ENCODE peak calls at places on chromosome 22, in ten cellular contexts. Q is IMR-90, S is cardiac fibroblast, H is thoracic aorta, G is fibroblast of pulmonary artery, R is psoas muscle, J is RWPE1, C is cardiac muscle cell, N is bronchial epithelial cell, L is nephron progenitor cell. W is an unnamed sample.

GRCh38 chr22:24134090-24134846 is 47.0 kb upstream of the SUSD2 start:
- DNase-seq in Q (no peak), S (no peak), H (no peak), G (no peak), R (no peak), J (no peak), C (peak; percentile 34), N (no peak), L (peak; percentile 68), W (no peak)

GRCh38 chr22:20571531-20572007 is 64.2 kb downstream of the MED15 start:
- DNase-seq in Q (no peak), S (peak; percentile 49), H (no peak), G (peak; percentile 51), R (peak; percentile 64), J (no peak), C (peak; percentile 62), N (no peak), L (peak; percentile 64), W (no peak)

GRCh38 chr22:19571995-19572394 is 47.8 kb upstream of the CLDN5 start:
- DNase-seq in Q (no peak), S (no peak), H (no peak), G (peak; percentile 14), R (no peak), J (peak; percentile 45), C (no peak), N (peak; percentile 77), L (no peak), W (no peak)

GRCh38 chr22:22887621-22888503 is at the start of gene IGLL5:
- DNase-seq in Q (no peak), S (no peak), H (no peak), G (no peak), R (no peak), J (no peak), C (no peak), N (no peak), L (no peak), W (no peak)

GRCh38 chr22:50157976-50158375 is 12.6 kb upstream of the PANX2 start:
- DNase-seq in Q (no peak), S (no peak), H (no peak), G (no peak), R (no peak), J (peak; percentile 40), C (no peak), N (peak; percentile 71), L (no peak), W (no peak)

GRCh38 chr22:24989541-24989951 is 37.0 kb downstream of the KIAA1671 start:
- DNase-seq in Q (no peak), S (peak; percentile 78), H (no peak), G (peak; percentile 71), R (no peak), J (no peak), C (no peak), N (no peak), L (no peak), W (no peak)

GRCh38 chr22:21876486-21877176 is 9.2 kb upstream of the MAPK1 start:
- DNase-seq in Q (peak; percentile 68), S (peak; percentile 73), H (no peak), G (peak; percentile 75), R (no peak), J (no peak), C (no peak), N (no peak), L (no peak), W (no peak)

GRCh38 chr22:42877597-42878340 is 20.7 kb upstream of the ARFGAP3 start:
- DNase-seq in Q (no peak), S (no peak), H (no peak), G (no peak), R (no peak), J (no peak), C (peak; percentile 51), N (no peak), L (no peak), W (no peak)

GRCh38 chr22:24540470-24540869 is 14.5 kb downstream of the GUCD1 start:
- DNase-seq in Q (no peak), S (no peak), H (no peak), G (no peak), R (peak; percentile 44), J (no peak), C (no peak), N (no peak), L (no peak), W (no peak)

GRCh38 chr22:27718186-27719032 is 83.1 kb downstream of the MN1 start:
- DNase-seq in Q (peak; percentile 98), S (peak; percentile 96), H (peak; percentile 31), G (peak; percentile 97), R (peak; percentile 84), J (peak; percentile 95), C (peak; percentile 28), N (peak; percentile 96), L (peak; percentile 17), W (peak; percentile 46)

GRCh38 chr22:47195676-47196492 is 433.4 kb downstream of the TBC1D22A start:
- DNase-seq in Q (no peak), S (no peak), H (no peak), G (peak; percentile 17), R (no peak), J (no peak), C (no peak), N (no peak), L (no peak), W (peak; percentile 33)

DNA sequence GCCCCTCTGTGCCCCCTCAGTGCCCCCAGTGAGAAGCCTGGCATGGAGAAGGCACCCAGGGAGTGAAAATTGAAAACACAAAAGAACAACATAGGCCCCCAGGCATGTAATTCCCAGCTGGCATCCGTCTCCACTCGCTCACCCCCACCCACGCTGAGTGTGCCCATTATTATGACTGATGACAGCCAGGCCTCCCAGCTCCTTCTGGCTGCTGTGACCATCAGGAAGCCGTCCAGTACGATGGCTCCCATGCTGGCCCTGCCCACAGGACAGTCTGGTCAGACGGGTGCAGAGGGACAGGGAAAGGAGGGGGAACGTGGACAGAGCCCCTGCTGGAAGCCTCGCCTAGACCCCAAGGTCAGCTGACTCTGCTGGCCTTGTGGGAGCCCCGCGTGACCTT is 30.0 kb downstream of the ELFN2 start:
- DNase-seq in Q (no peak), S (no peak), H (no peak), G (no peak), R (no peak), J (no peak), C (no peak), N (no peak), L (no peak), W (no peak)
- TF ChIP-seq CTCF in Q (no peak), S (no peak), H (no peak), G (no peak), R (no peak), J (no peak), C (no peak), N (no peak), L (no peak), W (no peak)

DNA sequence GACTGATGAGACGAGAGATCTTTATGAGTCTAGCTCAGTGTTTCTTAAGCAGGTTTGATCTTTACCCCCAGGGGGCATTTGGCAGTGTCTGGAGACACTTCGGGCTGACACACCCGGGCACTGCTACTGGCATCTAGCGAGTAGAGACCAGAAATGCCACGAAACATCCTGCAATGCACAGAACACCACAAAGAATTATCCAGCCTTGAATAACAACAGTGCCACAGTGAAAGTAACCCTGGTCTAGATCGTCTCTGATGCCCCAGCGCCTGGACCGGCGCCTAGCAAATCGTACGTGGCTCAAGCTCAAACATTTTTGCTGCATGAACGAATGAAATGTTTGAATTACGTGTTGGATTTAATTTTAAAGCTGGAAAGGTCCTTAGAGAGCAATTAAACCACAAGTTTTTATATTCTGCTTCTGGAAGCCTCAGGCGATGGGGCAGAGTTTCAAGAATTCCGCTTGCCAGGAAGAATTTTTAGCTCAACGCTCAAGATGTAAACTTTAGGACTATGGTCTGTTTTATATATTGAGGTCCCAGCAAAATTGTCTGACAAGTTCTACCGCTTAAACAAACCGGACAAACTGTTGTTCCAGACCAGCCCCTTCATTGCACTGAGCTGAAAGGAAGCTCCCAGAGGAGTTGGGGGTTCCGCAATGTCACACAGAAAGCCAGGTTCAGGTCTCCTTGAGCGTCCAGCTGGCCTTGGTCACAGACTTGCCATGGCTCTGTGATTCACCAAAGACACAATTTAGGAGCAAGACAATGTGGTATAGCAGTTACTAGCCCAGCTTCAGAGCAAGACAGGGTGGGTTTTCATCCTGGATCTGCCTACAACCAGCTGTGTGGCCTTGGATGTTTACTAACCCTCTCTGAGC is 44.2 kb upstream of the SMTN start:
- DNase-seq in Q (peak; percentile 53), S (peak; percentile 49), H (no peak), G (no peak), R (peak; percentile 30), J (peak; percentile 40), C (no peak), N (peak; percentile 61), L (no peak), W (no peak)
- TF ChIP-seq CTCF in Q (peak; percentile 24), S (peak; percentile 18), H (no peak), G (no peak), R (no peak), J (no peak), C (peak; percentile 12), N (peak; percentile 21), L (no peak), W (no peak)

DNA sequence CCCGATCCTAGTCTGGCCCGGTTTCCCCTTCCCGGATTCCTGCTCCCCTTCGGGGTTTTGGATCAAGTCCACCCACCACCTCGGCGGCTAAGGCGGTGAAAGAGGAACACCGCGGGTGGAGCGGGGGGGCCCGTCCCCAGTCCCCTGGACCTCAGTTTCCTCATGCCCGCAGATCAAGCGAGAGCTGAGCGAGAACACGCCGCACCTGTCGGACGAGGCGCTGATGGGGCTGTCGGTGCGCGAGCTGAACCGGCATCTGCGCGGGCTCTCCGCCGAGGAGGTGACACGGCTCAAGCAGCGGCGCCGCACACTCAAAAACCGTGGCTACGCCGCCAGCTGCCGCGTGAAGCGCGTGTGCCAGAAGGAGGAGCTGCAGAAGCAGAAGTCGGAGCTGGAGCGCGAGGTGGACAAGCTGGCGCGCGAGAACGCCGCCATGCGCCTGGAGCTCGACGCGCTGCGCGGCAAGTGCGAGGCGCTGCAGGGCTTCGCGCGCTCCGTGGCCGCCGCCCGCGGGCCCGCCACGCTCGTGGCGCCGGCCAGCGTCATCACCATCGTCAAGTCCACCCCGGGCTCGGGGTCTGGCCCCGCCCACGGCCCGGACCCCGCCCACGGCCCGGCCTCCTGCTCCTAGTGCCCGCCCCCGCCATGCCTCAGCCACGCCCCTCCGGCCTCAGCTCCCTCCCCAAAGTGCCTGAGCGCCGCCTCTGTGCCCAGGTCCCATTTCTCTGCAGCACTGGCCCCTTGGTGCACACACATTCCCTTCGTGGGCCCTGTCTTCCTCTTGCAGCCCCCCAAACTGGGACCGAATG is 12.7 kb downstream of the MAFF start:
- DNase-seq in Q (peak; percentile 49), S (peak; percentile 79), H (no peak), G (peak; percentile 70), R (peak; percentile 72), J (no peak), C (peak; percentile 83), N (peak; percentile 43), L (peak; percentile 88), W (peak; percentile 43)
- TF ChIP-seq CTCF in Q (no peak), S (no peak), H (peak; percentile 23), G (no peak), R (peak; percentile 4), J (no peak), C (peak; percentile 9), N (peak; percentile 36), L (no peak), W (no peak)

DNA sequence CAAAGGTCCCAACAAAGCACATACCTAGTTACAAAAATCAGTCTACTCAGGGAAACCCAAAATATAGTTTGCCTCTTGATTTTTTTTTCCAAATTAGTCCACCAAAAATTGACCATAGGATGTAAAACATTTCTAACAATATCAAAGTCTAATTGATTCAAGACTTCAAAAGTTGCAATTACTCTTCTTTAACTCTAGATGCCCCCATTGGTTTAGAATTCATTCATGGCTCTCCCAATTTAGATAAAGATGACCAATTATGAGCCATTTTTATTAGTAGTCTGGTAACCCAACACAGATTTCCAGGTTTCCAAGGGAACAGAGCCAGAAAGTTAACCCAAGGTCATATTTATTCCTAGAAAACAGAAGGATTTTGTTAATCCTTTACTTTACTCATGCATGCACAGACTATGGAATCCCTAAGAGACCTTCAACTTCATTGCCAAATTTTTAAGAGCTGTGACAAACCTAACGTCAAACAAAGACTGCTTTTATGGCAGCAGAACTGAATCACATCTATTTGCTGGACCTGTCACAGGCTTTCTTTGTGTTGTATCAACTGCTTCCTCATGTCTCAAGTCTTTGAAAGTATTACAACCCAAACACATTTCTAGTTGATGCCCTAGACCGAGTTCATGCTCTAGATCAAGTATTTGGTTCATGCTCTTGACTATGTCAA is 55.3 kb downstream of the C22orf42 start:
- DNase-seq in Q (peak; percentile 3), S (peak; percentile 19), H (no peak), G (peak; percentile 21), R (no peak), J (no peak), C (no peak), N (peak; percentile 35), L (no peak), W (no peak)
- TF ChIP-seq CTCF in Q (peak; percentile 37), S (peak; percentile 23), H (no peak), G (peak; percentile 29), R (peak; percentile 30), J (no peak), C (no peak), N (peak; percentile 28), L (no peak), W (no peak)